ENCODE peak calls at places on chromosomes 16 and 17, in six cellular contexts. I is mesothelial cell of epicardium, N is omental fat pad, V is NB4, B is ACHN, M is NCI-H187. Y is an unnamed sample.

GRCh38 chr16:2428051-2428786 is 1.0 kb upstream of the CCNF start:
- DNase-seq in I (no peak), N (no peak), V (peak), B (peak), M (peak), Y (peak)

GRCh38 chr17:62179525-62180161 is 114.6 kb upstream of the MED13 start:
- DNase-seq in I (no peak), N (no peak), V (peak), B (peak), M (no peak), Y (no peak)

GRCh38 chr17:17055286-17056166 is 13.3 kb downstream of the MPRIP start:
- DNase-seq in I (no peak), N (no peak), V (no peak), B (no peak), M (no peak), Y (no peak)

GRCh38 chr17:81338301-81339179 is 43.4 kb upstream of the SLC38A10 start:
- DNase-seq in I (no peak), N (no peak), V (peak), B (no peak), M (no peak), Y (no peak)

GRCh38 chr17:78396436-78397335 is 18.2 kb downstream of the PGS1 start:
- DNase-seq in I (no peak), N (no peak), V (no peak), B (no peak), M (no peak), Y (no peak)

GRCh38 chr16:81237282-81237681 is 1.2 kb upstream of the BCO1 start:
- DNase-seq in I (no peak), N (no peak), V (no peak), B (peak), M (no peak), Y (no peak)

GRCh38 chr17:19002805-19003542 is 1.6 kb downstream of the FAM83G start:
- DNase-seq in I (no peak), N (no peak), V (peak), B (no peak), M (no peak), Y (no peak)

GRCh38 chr17:61139219-61139618 is 260.4 kb upstream of the TBX2 start:
- DNase-seq in I (no peak), N (no peak), V (peak), B (no peak), M (no peak), Y (no peak)

GRCh38 chr17:28065706-28066105 is 23.2 kb downstream of the NLK start:
- DNase-seq in I (no peak), N (no peak), V (peak), B (no peak), M (no peak), Y (no peak)

GRCh38 chr17:45265823-45266222 is 3.9 kb upstream of the SPATA32 start:
- DNase-seq in I (no peak), N (no peak), V (no peak), B (peak), M (no peak), Y (no peak)

GRCh38 chr16:3458852-3459361 is 15.4 kb downstream of the NAA60 start:
- DNase-seq in I (no peak), N (no peak), V (no peak), B (peak), M (no peak), Y (peak)

GRCh38 chr17:76940738-76941350 is 72.6 kb downstream of the MGAT5B start:
- DNase-seq in I (no peak), N (no peak), V (no peak), B (peak), M (no peak), Y (no peak)

GRCh38 chr17:78401891-78402290 is 23.4 kb downstream of the PGS1 start:
- DNase-seq in I (no peak), N (no peak), V (no peak), B (no peak), M (no peak), Y (no peak)

GRCh38 chr16:81711609-81712329 is 67.3 kb upstream of the PLCG2 start:
- DNase-seq in I (no peak), N (no peak), V (peak), B (peak), M (no peak), Y (peak)

GRCh38 chr16:88591577-88592021 is 21.4 kb downstream of the ZC3H18 start:
- DNase-seq in I (no peak), N (no peak), V (peak), B (no peak), M (no peak), Y (no peak)

GRCh38 chr17:49249292-49249794 is 18.8 kb upstream of the PHOSPHO1 start:
- DNase-seq in I (no peak), N (no peak), V (no peak), B (no peak), M (no peak), Y (peak)

GRCh38 chr17:36608280-36608679 is 6.9 kb downstream of the MRM1 start:
- DNase-seq in I (no peak), N (no peak), V (no peak), B (no peak), M (no peak), Y (no peak)

GRCh38 chr16:85042126-85042525 is 14.5 kb downstream of the KIAA0513 start:
- DNase-seq in I (no peak), N (no peak), V (no peak), B (no peak), M (no peak), Y (no peak)

GRCh38 chr16:75042423-75043174 is 43.8 kb downstream of the ZNRF1 start:
- DNase-seq in I (no peak), N (no peak), V (peak), B (no peak), M (no peak), Y (no peak)

GRCh38 chr17:2468270-2468669 is 43.4 kb downstream of the METTL16 start:
- DNase-seq in I (no peak), N (no peak), V (no peak), B (peak), M (no peak), Y (no peak)

GRCh38 chr17:59825533-59826316 is 67.0 kb downstream of the TUBD1 start:
- DNase-seq in I (no peak), N (no peak), V (no peak), B (no peak), M (no peak), Y (no peak)

GRCh38 chr17:34562387-34562786 is 17.0 kb upstream of the TMEM132E start:
- DNase-seq in I (no peak), N (no peak), V (no peak), B (peak), M (no peak), Y (no peak)

GRCh38 chr17:411416-412120 is 59.0 kb upstream of the RPH3AL start:
- DNase-seq in I (no peak), N (no peak), V (no peak), B (peak), M (no peak), Y (no peak)

Y was measured in NCI-H2227 treated with DMSO at 0.1 percent for 48 hours.